ENCODE peak calls at places on chromosomes 3 and 15, in eight cellular contexts. C is WTC11; Z is HuH-7; S is IMR-90; W is lung; Q is activated T-cell treated with anti-CD3 and anti-CD28 coated beads, Interleukin-2, amount 50 U/mL, for 72 hours; J is ovary; U is epithelial cell of esophagus. N is an unnamed sample.

GRCh38 chr3:16940769-16941683 is 56.3 kb downstream of the PLCL2 start:
- DNase-seq in Z (no peak), C (no peak), J (no peak), S (no peak), Q (no peak), U (no peak), W (no peak), N (no peak)

GRCh38 chr3:101017048-101017447 is 23.8 kb upstream of the ABI3BP start:
- DNase-seq in Q (no peak), W (no peak), Z (no peak), U (peak), J (no peak), C (no peak), S (peak), N (no peak)

GRCh38 chr15:33524274-33524673 is 213.5 kb downstream of the RYR3 start:
- DNase-seq in S (no peak), U (no peak), Q (no peak), C (no peak), W (no peak), J (no peak), Z (no peak), N (no peak)

GRCh38 chr3:66740260-66740659 is 239.4 kb upstream of the LRIG1 start:
- DNase-seq in W (no peak), C (no peak), U (peak), Q (no peak), Z (no peak), J (no peak), S (no peak), N (no peak)

GRCh38 chr3:62041681-62042080 is 331.7 kb downstream of the FEZF2 start:
- DNase-seq in W (no peak), S (no peak), U (peak), C (no peak), Z (no peak), J (no peak), Q (no peak), N (no peak)

GRCh38 chr3:128280466-128281455 is 127.5 kb downstream of the EEFSEC start:
- DNase-seq in U (peak), J (no peak), S (no peak), Z (no peak), W (peak), C (peak), Q (no peak), N (no peak)

GRCh38 chr3:139738697-139739096 is 60.9 kb upstream of the NMNAT3 start:
- DNase-seq in U (no peak), W (no peak), Q (no peak), S (no peak), Z (no peak), J (no peak), C (no peak), N (no peak)

GRCh38 chr15:57923750-57924149 is 141.8 kb downstream of the ALDH1A2 start:
- DNase-seq in C (no peak), Q (no peak), W (peak), J (no peak), Z (no peak), U (no peak), S (no peak), N (no peak)

N was measured in breast epithelium.